ENCODE peak calls at places on chromosomes 12 and 14, in eight cellular contexts. One of them, this sample, is unnamed. For H3K27me3, the result is how much of the 10 kb centered on the place peaks cover.

GRCh38 chr12:95790025-95790911 is at the start of gene NTN4:
- DNase-seq in pancreas: peak
- DNase-seq in HL-60: no peak
- DNase-seq in GM23338: peak
- DNase-seq in left ventricle myocardium inferior: peak
- DNase-seq in AG04450: no peak
- DNase-seq in breast epithelium: peak
- DNase-seq in CD4-positive, alpha-beta memory T cell: peak
- DNase-seq in this sample: peak

GRCh38 chr14:75941030-75941429 is 40.8 kb downstream of the TGFB3 start:
- DNase-seq in HL-60: no peak
- DNase-seq in GM23338: no peak
- DNase-seq in pancreas: no peak
- DNase-seq in breast epithelium: no peak
- DNase-seq in CD4-positive, alpha-beta memory T cell: no peak
- DNase-seq in left ventricle myocardium inferior: no peak
- DNase-seq in AG04450: no peak
- DNase-seq in this sample: no peak

GRCh38 chr14:51490205-51490604 is 161.5 kb upstream of the FRMD6 start:
- DNase-seq in HL-60: no peak
- DNase-seq in CD4-positive, alpha-beta memory T cell: no peak
- DNase-seq in AG04450: no peak
- DNase-seq in GM23338: no peak
- DNase-seq in pancreas: no peak
- DNase-seq in breast epithelium: no peak
- DNase-seq in left ventricle myocardium inferior: no peak
- DNase-seq in this sample: no peak

GRCh38 chr12:127334924-127335644 is 931.9 kb upstream of the TMEM132C start:
- DNase-seq in HL-60: no peak
- DNase-seq in pancreas: no peak
- DNase-seq in AG04450: no peak
- DNase-seq in GM23338: no peak
- DNase-seq in CD4-positive, alpha-beta memory T cell: no peak
- DNase-seq in breast epithelium: no peak
- DNase-seq in left ventricle myocardium inferior: no peak
- DNase-seq in this sample: no peak

GRCh38 chr12:3077572-3078081 is 448 bp downstream of the TSPAN9 start:
- DNase-seq in pancreas: peak
- DNase-seq in breast epithelium: peak
- DNase-seq in HL-60: no peak
- DNase-seq in AG04450: no peak
- DNase-seq in CD4-positive, alpha-beta memory T cell: peak
- DNase-seq in GM23338: peak
- DNase-seq in left ventricle myocardium inferior: peak
- DNase-seq in this sample: peak

GRCh38 chr12:111361717-111362576 is 6.9 kb downstream of the PHETA1 start:
- DNase-seq in left ventricle myocardium inferior: peak
- DNase-seq in AG04450: no peak
- DNase-seq in CD4-positive, alpha-beta memory T cell: no peak
- DNase-seq in HL-60: no peak
- DNase-seq in pancreas: peak
- DNase-seq in breast epithelium: no peak
- DNase-seq in GM23338: no peak
- DNase-seq in this sample: peak

GRCh38 chr14:55851301-55851700 is 266.9 kb upstream of the PELI2 start:
- DNase-seq in CD4-positive, alpha-beta memory T cell: no peak
- DNase-seq in left ventricle myocardium inferior: no peak
- DNase-seq in breast epithelium: no peak
- DNase-seq in GM23338: no peak
- DNase-seq in AG04450: no peak
- DNase-seq in HL-60: no peak
- DNase-seq in pancreas: no peak
- DNase-seq in this sample: no peak

GRCh38 chr12:130546494-130546893 is 169.6 kb downstream of the RIMBP2 start:
- DNase-seq in AG04450: no peak
- DNase-seq in GM23338: no peak
- DNase-seq in pancreas: no peak
- DNase-seq in breast epithelium: no peak
- DNase-seq in CD4-positive, alpha-beta memory T cell: no peak
- DNase-seq in HL-60: no peak
- DNase-seq in left ventricle myocardium inferior: no peak
- DNase-seq in this sample: no peak

GRCh38 chr12:116606397-116606796 is 47.2 kb downstream of the MAP1LC3B2 start:
- DNase-seq in HL-60: no peak
- DNase-seq in pancreas: no peak
- DNase-seq in GM23338: no peak
- DNase-seq in CD4-positive, alpha-beta memory T cell: no peak
- DNase-seq in left ventricle myocardium inferior: no peak
- DNase-seq in AG04450: no peak
- DNase-seq in breast epithelium: no peak
- DNase-seq in this sample: no peak

GRCh38 chr12:57239587-57240068 is 10.1 kb downstream of the SHMT2 start:
- DNase-seq in left ventricle myocardium inferior: no peak
- DNase-seq in AG04450: no peak
- DNase-seq in CD4-positive, alpha-beta memory T cell: no peak
- DNase-seq in GM23338: peak
- DNase-seq in HL-60: no peak
- DNase-seq in breast epithelium: no peak
- DNase-seq in pancreas: no peak
- DNase-seq in this sample: no peak

GRCh38 chr14:93183596-93184317 is 940 bp downstream of the MOAP1 start:
- DNase-seq in AG04450: no peak
- DNase-seq in breast epithelium: no peak
- DNase-seq in CD4-positive, alpha-beta memory T cell: no peak
- DNase-seq in GM23338: no peak
- DNase-seq in pancreas: no peak
- DNase-seq in left ventricle myocardium inferior: no peak
- DNase-seq in HL-60: no peak
- DNase-seq in this sample: no peak

GRCh38 chr14:42143114-42143513 is 536.4 kb downstream of the LRFN5 start:
- DNase-seq in left ventricle myocardium inferior: no peak
- DNase-seq in breast epithelium: no peak
- DNase-seq in pancreas: no peak
- DNase-seq in AG04450: no peak
- DNase-seq in GM23338: no peak
- DNase-seq in CD4-positive, alpha-beta memory T cell: no peak
- DNase-seq in HL-60: no peak
- DNase-seq in this sample: no peak

GRCh38 chr14:70707138-70708038 is 65.7 kb downstream of the TTC9 start:
- DNase-seq in HL-60: no peak
- DNase-seq in AG04450: no peak
- DNase-seq in left ventricle myocardium inferior: no peak
- DNase-seq in CD4-positive, alpha-beta memory T cell: no peak
- DNase-seq in GM23338: peak
- DNase-seq in pancreas: peak
- DNase-seq in breast epithelium: peak
- DNase-seq in this sample: no peak

GRCh38 chr14:92846162-92846897 is 52.2 kb downstream of the GOLGA5 start:
- DNase-seq in HL-60: peak
- DNase-seq in pancreas: no peak
- DNase-seq in AG04450: no peak
- DNase-seq in CD4-positive, alpha-beta memory T cell: no peak
- DNase-seq in breast epithelium: no peak
- DNase-seq in left ventricle myocardium inferior: no peak
- DNase-seq in GM23338: no peak
- DNase-seq in this sample: no peak

GRCh38 chr12:3311027-3311402 is 180.0 kb upstream of the PRMT8 start:
- DNase-seq in AG04450: no peak
- DNase-seq in GM23338: no peak
- DNase-seq in left ventricle myocardium inferior: no peak
- DNase-seq in HL-60: no peak
- DNase-seq in CD4-positive, alpha-beta memory T cell: no peak
- DNase-seq in pancreas: peak
- DNase-seq in breast epithelium: peak
- DNase-seq in this sample: no peak

GRCh38 chr12:128818065-128819022 is 5.4 kb downstream of the SLC15A4 start:
- DNase-seq in HL-60: no peak
- DNase-seq in CD4-positive, alpha-beta memory T cell: no peak
- DNase-seq in GM23338: no peak
- DNase-seq in left ventricle myocardium inferior: no peak
- DNase-seq in breast epithelium: no peak
- DNase-seq in pancreas: no peak
- DNase-seq in AG04450: no peak
- DNase-seq in this sample: no peak

GRCh38 chr12:104890463-104891096 is 67.5 kb downstream of the SLC41A2 start:
- DNase-seq in HL-60: no peak
- DNase-seq in pancreas: no peak
- DNase-seq in GM23338: no peak
- DNase-seq in AG04450: no peak
- DNase-seq in left ventricle myocardium inferior: no peak
- DNase-seq in CD4-positive, alpha-beta memory T cell: no peak
- DNase-seq in breast epithelium: no peak
- DNase-seq in this sample: no peak

GRCh38 chr12:8676651-8677050 is 14.0 kb upstream of the MFAP5 start:
- DNase-seq in CD4-positive, alpha-beta memory T cell: no peak
- DNase-seq in HL-60: no peak
- DNase-seq in breast epithelium: no peak
- DNase-seq in AG04450: no peak
- DNase-seq in left ventricle myocardium inferior: no peak
- DNase-seq in GM23338: no peak
- DNase-seq in pancreas: no peak
- DNase-seq in this sample: no peak

GRCh38 chr12:89965993-89966392 is 257.4 kb upstream of the ATP2B1 start:
- DNase-seq in AG04450: no peak
- DNase-seq in breast epithelium: no peak
- DNase-seq in left ventricle myocardium inferior: no peak
- DNase-seq in HL-60: no peak
- DNase-seq in GM23338: peak
- DNase-seq in CD4-positive, alpha-beta memory T cell: no peak
- DNase-seq in pancreas: no peak
- DNase-seq in this sample: no peak

GRCh38 chr12:24596768-24597388 is 352.0 kb downstream of the BCAT1 start:
- DNase-seq in HL-60: no peak
- DNase-seq in breast epithelium: no peak
- DNase-seq in AG04450: no peak
- DNase-seq in left ventricle myocardium inferior: no peak
- DNase-seq in pancreas: no peak
- DNase-seq in GM23338: peak
- DNase-seq in CD4-positive, alpha-beta memory T cell: no peak
- DNase-seq in this sample: no peak

GRCh38 chr14:101579372-101580080 is 18.2 kb downstream of the DIO3 start:
- DNase-seq in CD4-positive, alpha-beta memory T cell: no peak
- DNase-seq in AG04450: no peak
- DNase-seq in breast epithelium: no peak
- DNase-seq in pancreas: no peak
- DNase-seq in HL-60: no peak
- DNase-seq in left ventricle myocardium inferior: no peak
- DNase-seq in GM23338: no peak
- DNase-seq in this sample: no peak

DNA sequence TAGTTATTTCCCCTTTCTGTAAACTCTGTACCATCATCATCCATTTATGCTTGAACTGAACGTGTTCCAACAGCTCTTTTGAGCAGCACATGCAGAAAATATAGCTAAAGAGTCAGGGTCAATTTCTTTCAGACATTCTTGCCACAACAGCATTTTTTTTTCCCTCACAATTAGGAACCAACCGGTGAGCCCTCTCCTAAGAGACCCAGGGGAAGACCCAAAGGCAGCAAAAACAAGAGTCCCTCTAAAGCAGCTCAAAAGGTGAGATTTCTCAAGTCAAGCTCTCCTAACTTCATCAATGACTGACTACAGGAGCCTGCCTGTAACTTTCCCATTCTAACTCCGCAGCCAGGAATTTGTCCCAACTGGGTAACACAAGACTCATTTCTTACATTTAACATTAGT is 3.5 kb downstream of the HMGA2 start:
- DNase-seq in pancreas: no peak
- DNase-seq in left ventricle myocardium inferior: no peak
- DNase-seq in CD4-positive, alpha-beta memory T cell: no peak
- DNase-seq in HL-60: no peak
- DNase-seq in AG04450: no peak
- DNase-seq in breast epithelium: no peak
- DNase-seq in GM23338: peak
- DNase-seq in this sample: no peak
- H3K4me3 ChIP-seq in pancreas: no peak
- H3K4me3 ChIP-seq in left ventricle myocardium inferior: no peak
- H3K4me3 ChIP-seq in CD4-positive, alpha-beta memory T cell: no peak
- H3K4me3 ChIP-seq in HL-60: no peak
- H3K4me3 ChIP-seq in AG04450: peak
- H3K4me3 ChIP-seq in breast epithelium: no peak
- H3K4me3 ChIP-seq in GM23338: peak
- H3K4me3 ChIP-seq in this sample: no peak

GRCh38 chr14:56944397-56944796 is 134.1 kb upstream of the OTX2 start:
- DNase-seq in pancreas: no peak
- DNase-seq in GM23338: no peak
- DNase-seq in CD4-positive, alpha-beta memory T cell: no peak
- DNase-seq in left ventricle myocardium inferior: no peak
- DNase-seq in AG04450: no peak
- DNase-seq in breast epithelium: no peak
- DNase-seq in HL-60: no peak
- DNase-seq in this sample: no peak
- H3K27me3 ChIP-seq in pancreas: under half
- H3K27me3 ChIP-seq in GM23338: under half
- H3K27me3 ChIP-seq in CD4-positive, alpha-beta memory T cell: under half
- H3K27me3 ChIP-seq in left ventricle myocardium inferior: under half
- H3K27me3 ChIP-seq in AG04450: under half
- H3K27me3 ChIP-seq in breast epithelium: under half
- H3K27me3 ChIP-seq in HL-60: under half
- H3K27me3 ChIP-seq in this sample: under half

DNA sequence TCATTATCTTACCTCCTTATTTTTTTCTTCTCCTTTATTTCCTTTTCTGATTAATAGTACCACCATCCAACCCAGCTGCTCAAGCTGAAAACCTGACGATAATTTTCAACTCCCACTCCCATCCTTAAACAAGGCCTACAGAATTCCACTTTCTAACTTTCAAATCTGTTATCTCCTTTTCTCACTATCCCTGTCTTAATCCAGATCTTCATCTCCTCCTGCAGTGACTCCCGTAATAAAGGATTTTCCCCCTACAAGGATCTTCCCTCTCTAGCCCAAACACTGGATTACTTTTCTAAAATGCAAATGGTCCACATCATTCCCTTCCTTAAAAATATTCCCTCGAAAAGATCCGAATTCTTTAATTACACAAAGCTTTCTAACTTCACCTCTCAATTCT is 1.5 kb downstream of the TRAPPC6B start:
- DNase-seq in CD4-positive, alpha-beta memory T cell: no peak
- DNase-seq in GM23338: no peak
- DNase-seq in AG04450: no peak
- DNase-seq in pancreas: no peak
- DNase-seq in left ventricle myocardium inferior: no peak
- DNase-seq in HL-60: no peak
- DNase-seq in breast epithelium: no peak
- DNase-seq in this sample: no peak
- H3K27ac ChIP-seq in CD4-positive, alpha-beta memory T cell: no peak
- H3K27ac ChIP-seq in GM23338: no peak
- H3K27ac ChIP-seq in AG04450: no peak
- H3K27ac ChIP-seq in pancreas: no peak
- H3K27ac ChIP-seq in left ventricle myocardium inferior: no peak
- H3K27ac ChIP-seq in HL-60: no peak
- H3K27ac ChIP-seq in breast epithelium: no peak
- H3K27ac ChIP-seq in this sample: no peak

DNA sequence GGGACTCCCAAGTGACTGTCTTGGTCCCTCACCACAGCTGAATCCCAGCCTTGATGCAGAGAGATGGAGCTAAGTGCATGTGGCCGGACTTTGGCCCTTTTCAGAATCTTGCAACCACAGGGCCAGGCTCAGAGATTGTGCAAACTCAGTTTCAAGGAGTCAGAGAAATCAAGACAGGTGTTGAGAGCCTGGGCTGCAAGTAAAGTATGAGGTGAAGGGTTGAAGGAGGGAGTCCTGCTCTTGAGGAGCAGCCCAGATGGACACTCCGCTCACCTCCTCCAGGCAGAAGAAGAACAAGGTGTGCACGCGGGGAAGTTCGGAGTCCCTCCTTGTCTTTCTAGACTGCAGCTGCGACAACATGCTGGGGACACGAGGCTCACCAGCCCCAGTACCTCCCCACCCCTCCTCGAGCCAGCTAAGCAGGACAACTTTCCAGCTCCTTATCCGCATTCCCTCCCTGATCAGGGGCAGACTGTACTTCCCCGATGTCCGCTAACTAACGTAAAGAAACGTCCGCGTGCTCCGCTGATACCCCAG is 6.4 kb upstream of the BMP4 start:
- DNase-seq in pancreas: no peak
- DNase-seq in left ventricle myocardium inferior: no peak
- DNase-seq in CD4-positive, alpha-beta memory T cell: no peak
- DNase-seq in breast epithelium: no peak
- DNase-seq in AG04450: no peak
- DNase-seq in GM23338: peak
- DNase-seq in HL-60: no peak
- DNase-seq in this sample: no peak
- H3K4me3 ChIP-seq in pancreas: no peak
- H3K4me3 ChIP-seq in left ventricle myocardium inferior: peak
- H3K4me3 ChIP-seq in CD4-positive, alpha-beta memory T cell: no peak
- H3K4me3 ChIP-seq in breast epithelium: peak
- H3K4me3 ChIP-seq in AG04450: peak
- H3K4me3 ChIP-seq in GM23338: peak
- H3K4me3 ChIP-seq in HL-60: no peak
- H3K4me3 ChIP-seq in this sample: peak